ENCODE peak calls at places on chromosomes 5 and 9, in ten cellular contexts. G, X, Q, J, H, A, E, K, T and M are unnamed samples.
A peak's percentile ranks its signal among the peaks of the same experiment; 100 is the strongest.

GRCh38 chr9:135479469-135480052 is at the start of gene PPP1R26:
- DNase-seq in G (no peak), X (no peak), Q (peak; percentile 58), J (no peak), H (no peak), A (peak; percentile 34), E (no peak), K (peak; percentile 30), T (peak; percentile 60), M (no peak)

GRCh38 chr5:54874337-54875021 is 110.9 kb downstream of the ESM1 start:
- DNase-seq in G (no peak), X (no peak), Q (no peak), J (no peak), H (no peak), A (no peak), E (no peak), K (no peak), T (no peak), M (no peak)

GRCh38 chr9:87601175-87601574 is 103.5 kb downstream of the DAPK1 start:
- DNase-seq in G (no peak), X (no peak), Q (no peak), J (no peak), H (no peak), A (no peak), E (peak; percentile 33), K (no peak), T (peak; percentile 77), M (no peak)

GRCh38 chr5:167332291-167332690 is 959.2 kb upstream of the WWC1 start:
- DNase-seq in G (no peak), X (no peak), Q (no peak), J (no peak), H (no peak), A (no peak), E (no peak), K (no peak), T (no peak), M (no peak)

GRCh38 chr9:115952667-115953316 is 200.8 kb upstream of the PAPPA start:
- DNase-seq in G (no peak), X (no peak), Q (no peak), J (no peak), H (peak; percentile 37), A (no peak), E (no peak), K (no peak), T (no peak), M (no peak)

GRCh38 chr9:122053546-122053945 is 39.6 kb downstream of the TTLL11 start:
- DNase-seq in G (no peak), X (no peak), Q (no peak), J (no peak), H (no peak), A (peak; percentile 53), E (no peak), K (no peak), T (peak; percentile 35), M (no peak)

GRCh38 chr9:131744715-131745201 is 4.9 kb upstream of the RAPGEF1 start:
- DNase-seq in G (no peak), X (no peak), Q (no peak), J (no peak), H (no peak), A (no peak), E (no peak), K (no peak), T (no peak), M (no peak)

GRCh38 chr5:135013947-135014570 is 20.0 kb downstream of the PITX1 start:
- DNase-seq in G (no peak), X (peak; percentile 43), Q (no peak), J (no peak), H (no peak), A (no peak), E (no peak), K (no peak), T (peak; percentile 20), M (no peak)

GRCh38 chr5:63959177-63959982 is 2.9 kb downstream of the HTR1A start:
- DNase-seq in G (peak; percentile 89), X (no peak), Q (no peak), J (peak; percentile 85), H (no peak), A (no peak), E (no peak), K (peak; percentile 35), T (no peak), M (no peak)

GRCh38 chr9:14692918-14693861 is at the start of gene ZDHHC21:
- DNase-seq in G (peak; percentile 70), X (peak; percentile 66), Q (peak; percentile 85), J (peak; percentile 92), H (peak; percentile 28), A (peak; percentile 20), E (peak; percentile 34), K (peak; percentile 57), T (peak; percentile 86), M (peak; percentile 87)

GRCh38 chr5:178304016-178304415 is 71.4 kb upstream of the PHYKPL start:
- DNase-seq in G (peak; percentile 6), X (no peak), Q (no peak), J (peak; percentile 56), H (no peak), A (no peak), E (no peak), K (no peak), T (no peak), M (no peak)

GRCh38 chr9:68779558-68780376 is 74.7 kb downstream of the PIP5K1B start:
- DNase-seq in G (peak; percentile 96), X (peak; percentile 94), Q (peak; percentile 87), J (peak; percentile 97), H (peak; percentile 63), A (peak; percentile 96), E (peak; percentile 90), K (peak; percentile 91), T (peak; percentile 96), M (peak; percentile 90)

GRCh38 chr9:68778635-68779034 is 73.6 kb downstream of the PIP5K1B start:
- DNase-seq in G (no peak), X (no peak), Q (no peak), J (no peak), H (no peak), A (no peak), E (no peak), K (no peak), T (no peak), M (no peak)

GRCh38 chr9:68780735-68781134 is 75.7 kb downstream of the PIP5K1B start:
- DNase-seq in G (no peak), X (no peak), Q (no peak), J (no peak), H (no peak), A (peak; percentile 14), E (no peak), K (no peak), T (no peak), M (no peak)

GRCh38 chr9:68781866-68782265 is 76.8 kb downstream of the PIP5K1B start:
- DNase-seq in G (no peak), X (no peak), Q (no peak), J (no peak), H (no peak), A (no peak), E (no peak), K (no peak), T (no peak), M (no peak)

DNA sequence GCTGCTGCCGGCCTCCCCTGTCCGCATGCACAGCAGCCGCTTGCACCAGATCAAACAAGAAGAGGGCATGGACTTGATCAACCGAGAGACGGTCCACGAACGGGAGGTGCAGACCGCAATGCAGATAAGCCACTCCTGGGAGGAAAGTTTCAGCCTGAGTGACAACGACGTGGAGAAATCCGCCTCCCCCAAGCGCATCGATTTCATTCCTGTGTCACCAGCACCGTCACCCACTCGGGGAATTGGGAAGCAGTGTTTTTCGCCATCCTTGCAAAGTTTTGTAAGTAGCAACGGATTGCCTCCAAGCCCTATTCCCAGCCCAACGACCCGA is 75.3 kb downstream of the PIP5K1B start:
- DNase-seq in G (no peak), X (no peak), Q (no peak), J (no peak), H (no peak), A (no peak), E (no peak), K (no peak), T (no peak), M (no peak)
- TF ChIP-seq CTCF in G (no peak), X (no peak), Q (no peak), J (peak; percentile 1), H (peak; percentile 6), A (no peak), E (no peak), K (peak; percentile 11), T (no peak), M (no peak)

GRCh38 chr9:127162567-127163365 is 40.3 kb upstream of the ANGPTL2 start:
- DNase-seq in G (no peak), X (no peak), Q (no peak), J (no peak), H (no peak), A (no peak), E (no peak), K (no peak), T (no peak), M (no peak)

GRCh38 chr9:127159949-127160610 is 37.6 kb upstream of the ANGPTL2 start:
- DNase-seq in G (no peak), X (no peak), Q (no peak), J (no peak), H (no peak), A (no peak), E (no peak), K (no peak), T (no peak), M (no peak)

GRCh38 chr9:127161081-127161621 is 38.7 kb upstream of the ANGPTL2 start:
- DNase-seq in G (no peak), X (no peak), Q (no peak), J (no peak), H (no peak), A (no peak), E (no peak), K (no peak), T (no peak), M (no peak)

GRCh38 chr9:127162046-127162445 is 39.6 kb upstream of the ANGPTL2 start:
- DNase-seq in G (no peak), X (no peak), Q (no peak), J (no peak), H (no peak), A (no peak), E (no peak), K (no peak), T (no peak), M (no peak)

GRCh38 chr9:127158995-127159801 is 36.8 kb upstream of the ANGPTL2 start:
- DNase-seq in G (peak; percentile 63), X (peak; percentile 64), Q (no peak), J (no peak), H (peak; percentile 19), A (peak; percentile 29), E (peak; percentile 62), K (peak; percentile 16), T (no peak), M (no peak)
- TF ChIP-seq CTCF in G (no peak), X (no peak), Q (no peak), J (peak; percentile 47), H (no peak), A (no peak), E (no peak), K (peak; percentile 28), T (no peak), M (no peak)

GRCh38 chr9:104280216-104280585 is 186.1 kb downstream of the SMC2 start:
- DNase-seq in G (no peak), X (no peak), Q (no peak), J (no peak), H (no peak), A (no peak), E (no peak), K (no peak), T (no peak), M (no peak)
- TF ChIP-seq CTCF in G (no peak), X (no peak), Q (no peak), J (no peak), H (no peak), A (no peak), E (no peak), K (no peak), T (no peak), M (no peak)

GRCh38 chr5:157366741-157367684 is 93.0 kb upstream of the NIPAL4 start:
- DNase-seq in G (peak; percentile 33), X (no peak), Q (no peak), J (no peak), H (peak; percentile 52), A (no peak), E (no peak), K (peak; percentile 20), T (no peak), M (no peak)
- TF ChIP-seq CTCF in G (no peak), X (no peak), Q (peak; percentile 25), J (peak; percentile 92), H (peak; percentile 59), A (no peak), E (no peak), K (peak; percentile 55), T (no peak), M (no peak)